ENCODE peak calls at places on chromosomes 5 and 9, in six cellular contexts. B is WTC11; M is kidney; W is left ventricle myocardium inferior; P is heart right ventricle; C is CD4-positive, alpha-beta T cell. J is an unnamed sample.

GRCh38 chr9:76230961-76231360 is 163.3 kb downstream of the RFK start:
- DNase-seq in B (no peak), M (no peak), W (no peak), P (no peak), C (no peak), J (no peak)

GRCh38 chr9:111298831-111299603 is 31.0 kb downstream of the OR2K2 start:
- DNase-seq in B (no peak), M (peak), W (peak), P (peak), C (no peak), J (peak)

GRCh38 chr5:107388111-107388861 is 282.5 kb downstream of the EFNA5 start:
- DNase-seq in B (no peak), M (no peak), W (no peak), P (no peak), C (no peak), J (peak)

GRCh38 chr9:85647571-85647970 is 94.2 kb downstream of the AGTPBP1 start:
- DNase-seq in B (no peak), M (no peak), W (no peak), P (no peak), C (no peak), J (peak)

GRCh38 chr9:72442212-72442607 is 77.2 kb upstream of the ZFAND5 start:
- DNase-seq in B (no peak), M (no peak), W (no peak), P (no peak), C (no peak), J (no peak)

GRCh38 chr5:136056336-136056735 is 27.5 kb downstream of the TGFBI start:
- DNase-seq in B (no peak), M (no peak), W (no peak), P (no peak), C (no peak), J (no peak)

GRCh38 chr5:3194141-3194540 is 401.5 kb upstream of the IRX1 start:
- DNase-seq in B (no peak), M (no peak), W (no peak), P (no peak), C (no peak), J (no peak)

GRCh38 chr9:12426198-12426864 is 266.9 kb upstream of the TYRP1 start:
- DNase-seq in B (no peak), M (peak), W (no peak), P (no peak), C (no peak), J (no peak)

GRCh38 chr9:113446323-113446740 is 17.2 kb upstream of the RGS3 start:
- DNase-seq in B (no peak), M (no peak), W (no peak), P (no peak), C (no peak), J (peak)

GRCh38 chr5:366541-367357 is 45.2 kb downstream of the AHRR start:
- DNase-seq in B (no peak), M (peak), W (no peak), P (no peak), C (no peak), J (no peak)

GRCh38 chr5:135977375-135977928 is 22.7 kb upstream of the LECT2 start:
- DNase-seq in B (peak), M (peak), W (peak), P (peak), C (peak), J (peak)

GRCh38 chr9:38018964-38019602 is 49.9 kb downstream of the SHB start:
- DNase-seq in B (no peak), M (no peak), W (no peak), P (no peak), C (no peak), J (no peak)

GRCh38 chr5:151903243-151903653 is 21.4 kb downstream of the GLRA1 start:
- DNase-seq in B (peak), M (no peak), W (no peak), P (no peak), C (no peak), J (peak)

GRCh38 chr5:78992136-78992535 is 7.0 kb upstream of the ARSB start:
- DNase-seq in B (no peak), M (no peak), W (no peak), P (no peak), C (no peak), J (no peak)

GRCh38 chr9:4982720-4983482 is 2.2 kb upstream of the JAK2 start:
- DNase-seq in B (no peak), M (no peak), W (no peak), P (no peak), C (no peak), J (peak)

GRCh38 chr9:86464242-86464641 is 110.0 kb upstream of the TUT7 start:
- DNase-seq in B (no peak), M (no peak), W (no peak), P (no peak), C (no peak), J (peak)

GRCh38 chr5:59645380-59645779 is 248.1 kb downstream of the PDE4D start:
- DNase-seq in B (no peak), M (no peak), W (no peak), P (no peak), C (no peak), J (no peak)
- TF ChIP-seq CTCF in B (no peak), M (no peak), W (no peak), P (no peak), C (no peak), J (no peak)

GRCh38 chr9:80605129-80605528 is 1033.4 kb downstream of the TLE4 start:
- DNase-seq in B (no peak), M (no peak), W (no peak), P (no peak), C (no peak), J (no peak)
- TF ChIP-seq CTCF in B (no peak), M (peak), W (peak), P (peak), C (no peak), J (no peak)

DNA sequence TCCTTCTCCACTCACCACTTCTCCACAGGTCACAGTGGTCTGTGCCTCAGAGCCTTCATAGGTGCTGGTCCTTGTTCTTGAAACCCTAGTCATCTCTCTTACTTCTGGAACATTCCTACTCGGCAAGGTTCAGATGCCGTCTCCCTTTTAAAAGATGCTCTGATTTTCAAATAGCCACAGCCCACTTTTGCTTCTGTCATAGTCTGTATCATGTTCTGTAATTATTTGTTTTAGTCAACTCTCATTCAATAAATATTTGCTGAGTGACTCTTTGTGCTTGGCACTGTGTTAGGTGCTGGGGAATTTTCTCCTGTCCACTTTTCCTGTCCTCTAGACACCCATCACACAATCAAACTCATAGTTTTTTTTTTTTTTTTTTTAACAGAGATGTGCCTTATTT is 181.3 kb upstream of the IL12B start:
- DNase-seq in B (no peak), M (no peak), W (no peak), P (no peak), C (no peak), J (no peak)
- TF ChIP-seq CTCF in B (no peak), M (no peak), W (no peak), P (no peak), C (no peak), J (no peak)

GRCh38 chr9:92176800-92177185 is 61.6 kb upstream of the SPTLC1 start:
- DNase-seq in B (no peak), M (no peak), W (no peak), P (no peak), C (no peak), J (no peak)
- TF ChIP-seq CTCF in B (no peak), M (no peak), W (no peak), P (no peak), C (no peak), J (no peak)

J was measured in GM12865.